ENCODE peak calls at places on chromosome 19, in six cellular contexts. B, H, K, T, F and C are unnamed samples.

GRCh38 chr19:18910010-18910409 is 9.2 kb downstream of the COPE start:
- DNase-seq in B (no peak), H (no peak), K (no peak), T (no peak), F (no peak), C (no peak)

GRCh38 chr19:29365836-29366417 is 153.0 kb upstream of the UQCRFS1 start:
- DNase-seq in B (no peak), H (no peak), K (no peak), T (no peak), F (no peak), C (no peak)

GRCh38 chr19:13211426-13212308 is 61.5 kb downstream of the IER2 start:
- DNase-seq in B (no peak), H (no peak), K (no peak), T (no peak), F (no peak), C (no peak)

GRCh38 chr19:4234142-4234861 is 5.0 kb downstream of the EBI3 start:
- DNase-seq in B (peak), H (no peak), K (no peak), T (no peak), F (no peak), C (no peak)

GRCh38 chr19:19817357-19817756 is 4.2 kb downstream of the ZNF506 start:
- DNase-seq in B (no peak), H (no peak), K (no peak), T (no peak), F (no peak), C (no peak)

GRCh38 chr19:17232258-17232657 is 6.2 kb downstream of the OCEL1 start:
- DNase-seq in B (no peak), H (no peak), K (no peak), T (no peak), F (no peak), C (no peak)

GRCh38 chr19:56597696-56598095 is 2.6 kb downstream of the ZNF71 start:
- DNase-seq in B (no peak), H (no peak), K (no peak), T (no peak), F (no peak), C (no peak)

GRCh38 chr19:40962460-40962961 is 28.6 kb upstream of the CYP2B6 start:
- DNase-seq in B (peak), H (no peak), K (no peak), T (no peak), F (no peak), C (peak)

GRCh38 chr19:13537454-13537853 is 31.2 kb upstream of the CACNA1A start:
- DNase-seq in B (no peak), H (no peak), K (no peak), T (no peak), F (no peak), C (no peak)

GRCh38 chr19:55106591-55106990 is 10.8 kb downstream of the PPP1R12C start:
- DNase-seq in B (no peak), H (no peak), K (no peak), T (no peak), F (no peak), C (no peak)

GRCh38 chr19:18408053-18408476 is 10.6 kb upstream of the LRRC25 start:
- DNase-seq in B (no peak), H (peak), K (no peak), T (peak), F (no peak), C (no peak)

GRCh38 chr19:1366899-1367870 is 16.5 kb upstream of the NDUFS7 start:
- DNase-seq in B (no peak), H (no peak), K (no peak), T (no peak), F (no peak), C (no peak)

GRCh38 chr19:49672131-49672919 is 4.7 kb upstream of the PRMT1 start:
- DNase-seq in B (peak), H (peak), K (peak), T (peak), F (peak), C (peak)

GRCh38 chr19:8390617-8390981 is 439 bp downstream of the RAB11B start:
- DNase-seq in B (peak), H (peak), K (peak), T (peak), F (peak), C (peak)

GRCh38 chr19:29671393-29672076 is 6.3 kb downstream of the PLEKHF1 start:
- DNase-seq in B (no peak), H (peak), K (peak), T (peak), F (no peak), C (no peak)

GRCh38 chr19:53977429-53977990 is 13.9 kb upstream of the CACNG6 start:
- DNase-seq in B (peak), H (peak), K (no peak), T (peak), F (peak), C (peak)

GRCh38 chr19:55245236-55245904 is 13.4 kb downstream of the PPP6R1 start:
- DNase-seq in B (no peak), H (no peak), K (no peak), T (no peak), F (no peak), C (no peak)

GRCh38 chr19:37172368-37173366 is at the start of gene ZNF585A:
- DNase-seq in B (peak), H (peak), K (peak), T (peak), F (peak), C (peak)

GRCh38 chr19:16325161-16325527 is 518 bp downstream of the KLF2 start:
- DNase-seq in B (peak), H (no peak), K (no peak), T (peak), F (no peak), C (no peak)

GRCh38 chr19:42794751-42795150 is 29.3 kb upstream of the PSG8 start:
- DNase-seq in B (no peak), H (no peak), K (no peak), T (no peak), F (no peak), C (no peak)

GRCh38 chr19:10809693-10810285 is 26.2 kb downstream of the TMED1 start:
- DNase-seq in B (no peak), H (no peak), K (no peak), T (no peak), F (no peak), C (no peak)

GRCh38 chr19:35665157-35665556 is 1.2 kb upstream of the UPK1A start:
- DNase-seq in B (no peak), H (no peak), K (no peak), T (no peak), F (no peak), C (no peak)

GRCh38 chr19:18875726-18876125 is 20.2 kb downstream of the CERS1 start:
- DNase-seq in B (peak), H (no peak), K (no peak), T (no peak), F (no peak), C (no peak)

GRCh38 chr19:4686700-4687099 is 16.6 kb upstream of the MYDGF start:
- DNase-seq in B (no peak), H (no peak), K (no peak), T (no peak), F (no peak), C (no peak)

GRCh38 chr19:41064974-41065569 is 23.2 kb upstream of the CYP2A13 start:
- DNase-seq in B (peak), H (no peak), K (no peak), T (no peak), F (no peak), C (peak)

GRCh38 chr19:35143231-35143715 is at the start of gene FXYD7:
- DNase-seq in B (no peak), H (no peak), K (no peak), T (no peak), F (no peak), C (no peak)

GRCh38 chr19:40116075-40116474 is 25.3 kb upstream of the ZNF780A start:
- DNase-seq in B (no peak), H (no peak), K (no peak), T (no peak), F (no peak), C (no peak)

GRCh38 chr19:58274771-58275199 is 4.0 kb upstream of the ZNF8 start:
- DNase-seq in B (no peak), H (no peak), K (no peak), T (no peak), F (no peak), C (no peak)

GRCh38 chr19:48965033-48965805 is at the start of gene FTL:
- DNase-seq in B (peak), H (peak), K (peak), T (peak), F (peak), C (peak)

GRCh38 chr19:2166741-2167738 is 3.3 kb downstream of the DOT1L start:
- DNase-seq in B (peak), H (peak), K (no peak), T (no peak), F (peak), C (peak)

GRCh38 chr19:55670280-55671053 is 4.6 kb upstream of the EPN1 start:
- DNase-seq in B (no peak), H (peak), K (no peak), T (no peak), F (no peak), C (no peak)

GRCh38 chr19:55146078-55146647 is 2.8 kb downstream of the TNNT1 start:
- DNase-seq in B (peak), H (no peak), K (no peak), T (peak), F (no peak), C (no peak)